ENCODE peak calls at places on chromosome 19, in seven cellular contexts. One of them, this sample, is unnamed.

GRCh38 chr19:8477889-8478288 is 24.6 kb downstream of the PRAM1 start:
- DNase-seq in astrocyte of the cerebellum: no peak
- DNase-seq in BJ: no peak
- DNase-seq in endothelial cell: no peak
- DNase-seq in uterus: no peak
- DNase-seq in GM12878: no peak
- DNase-seq in HepG2: no peak
- DNase-seq in this sample: no peak

GRCh38 chr19:49689133-49690072 is at the start of gene ADM5:
- DNase-seq in astrocyte of the cerebellum: no peak
- DNase-seq in uterus: no peak
- DNase-seq in endothelial cell: no peak
- DNase-seq in BJ: no peak
- DNase-seq in HepG2: no peak
- DNase-seq in GM12878: no peak
- DNase-seq in this sample: no peak

GRCh38 chr19:9913237-9914000 is 22.9 kb downstream of the OLFM2 start:
- DNase-seq in uterus: peak
- DNase-seq in BJ: no peak
- DNase-seq in GM12878: no peak
- DNase-seq in astrocyte of the cerebellum: no peak
- DNase-seq in endothelial cell: peak
- DNase-seq in HepG2: no peak
- DNase-seq in this sample: no peak

GRCh38 chr19:8517551-8518442 is 3.8 kb upstream of the ZNF414 start:
- DNase-seq in GM12878: no peak
- DNase-seq in BJ: no peak
- DNase-seq in endothelial cell: no peak
- DNase-seq in uterus: no peak
- DNase-seq in astrocyte of the cerebellum: no peak
- DNase-seq in HepG2: no peak
- DNase-seq in this sample: no peak

GRCh38 chr19:33497778-33498175 is 23.8 kb downstream of the PEPD start:
- DNase-seq in endothelial cell: no peak
- DNase-seq in BJ: no peak
- DNase-seq in HepG2: no peak
- DNase-seq in astrocyte of the cerebellum: no peak
- DNase-seq in GM12878: no peak
- DNase-seq in uterus: no peak
- DNase-seq in this sample: no peak

GRCh38 chr19:21483589-21484170 is 21.7 kb upstream of the ZNF429 start:
- DNase-seq in uterus: peak
- DNase-seq in endothelial cell: peak
- DNase-seq in astrocyte of the cerebellum: no peak
- DNase-seq in BJ: no peak
- DNase-seq in HepG2: no peak
- DNase-seq in GM12878: no peak
- DNase-seq in this sample: peak

GRCh38 chr19:47155141-47155540 is 24.5 kb downstream of the SAE1 start:
- DNase-seq in astrocyte of the cerebellum: no peak
- DNase-seq in HepG2: no peak
- DNase-seq in GM12878: no peak
- DNase-seq in uterus: peak
- DNase-seq in endothelial cell: no peak
- DNase-seq in BJ: no peak
- DNase-seq in this sample: no peak

GRCh38 chr19:14731200-14731599 is 41.4 kb downstream of the ZNF333 start:
- DNase-seq in GM12878: no peak
- DNase-seq in HepG2: peak
- DNase-seq in astrocyte of the cerebellum: no peak
- DNase-seq in uterus: no peak
- DNase-seq in BJ: no peak
- DNase-seq in endothelial cell: no peak
- DNase-seq in this sample: no peak

GRCh38 chr19:13931582-13932378 is 6.4 kb downstream of the PODNL1 start:
- DNase-seq in HepG2: no peak
- DNase-seq in astrocyte of the cerebellum: no peak
- DNase-seq in GM12878: no peak
- DNase-seq in endothelial cell: no peak
- DNase-seq in BJ: no peak
- DNase-seq in uterus: no peak
- DNase-seq in this sample: no peak

GRCh38 chr19:38564981-38565685 is 52.6 kb downstream of the MAP4K1 start:
- DNase-seq in uterus: no peak
- DNase-seq in HepG2: no peak
- DNase-seq in GM12878: no peak
- DNase-seq in BJ: no peak
- DNase-seq in endothelial cell: no peak
- DNase-seq in astrocyte of the cerebellum: no peak
- DNase-seq in this sample: no peak

GRCh38 chr19:58374200-58374599 is 6.6 kb downstream of the ZNF837 start:
- DNase-seq in endothelial cell: no peak
- DNase-seq in BJ: no peak
- DNase-seq in GM12878: no peak
- DNase-seq in HepG2: no peak
- DNase-seq in uterus: no peak
- DNase-seq in astrocyte of the cerebellum: no peak
- DNase-seq in this sample: no peak

GRCh38 chr19:46847528-46847927 is 3.1 kb downstream of the AP2S1 start:
- DNase-seq in uterus: no peak
- DNase-seq in GM12878: no peak
- DNase-seq in endothelial cell: no peak
- DNase-seq in HepG2: no peak
- DNase-seq in BJ: no peak
- DNase-seq in astrocyte of the cerebellum: no peak
- DNase-seq in this sample: no peak

GRCh38 chr19:10390652-10391286 is 10.4 kb upstream of the TYK2 start:
- DNase-seq in BJ: no peak
- DNase-seq in HepG2: peak
- DNase-seq in GM12878: no peak
- DNase-seq in astrocyte of the cerebellum: peak
- DNase-seq in uterus: peak
- DNase-seq in endothelial cell: peak
- DNase-seq in this sample: peak

GRCh38 chr19:35249146-35249847 is 495 bp downstream of the LSR start:
- DNase-seq in GM12878: no peak
- DNase-seq in HepG2: no peak
- DNase-seq in endothelial cell: no peak
- DNase-seq in astrocyte of the cerebellum: no peak
- DNase-seq in uterus: no peak
- DNase-seq in BJ: no peak
- DNase-seq in this sample: no peak

GRCh38 chr19:14116918-14117578 is 514 bp downstream of the PRKACA start:
- DNase-seq in HepG2: no peak
- DNase-seq in astrocyte of the cerebellum: no peak
- DNase-seq in endothelial cell: no peak
- DNase-seq in uterus: peak
- DNase-seq in GM12878: no peak
- DNase-seq in BJ: no peak
- DNase-seq in this sample: no peak

GRCh38 chr19:47257411-47258169 is 1.3 kb downstream of the CCDC9 start:
- DNase-seq in HepG2: no peak
- DNase-seq in BJ: no peak
- DNase-seq in endothelial cell: no peak
- DNase-seq in GM12878: no peak
- DNase-seq in uterus: peak
- DNase-seq in astrocyte of the cerebellum: no peak
- DNase-seq in this sample: no peak

GRCh38 chr19:51468545-51468920 is 9.8 kb upstream of the CEACAM18 start:
- DNase-seq in HepG2: no peak
- DNase-seq in astrocyte of the cerebellum: no peak
- DNase-seq in uterus: no peak
- DNase-seq in GM12878: no peak
- DNase-seq in BJ: no peak
- DNase-seq in endothelial cell: no peak
- DNase-seq in this sample: no peak

GRCh38 chr19:42069619-42070293 is at the start of gene GRIK5:
- DNase-seq in astrocyte of the cerebellum: no peak
- DNase-seq in HepG2: no peak
- DNase-seq in GM12878: no peak
- DNase-seq in uterus: no peak
- DNase-seq in endothelial cell: peak
- DNase-seq in BJ: no peak
- DNase-seq in this sample: no peak

GRCh38 chr19:55653651-55654322 is 1.0 kb upstream of the U2AF2 start:
- DNase-seq in GM12878: peak
- DNase-seq in endothelial cell: peak
- DNase-seq in uterus: peak
- DNase-seq in HepG2: peak
- DNase-seq in BJ: peak
- DNase-seq in astrocyte of the cerebellum: peak
- DNase-seq in this sample: peak

GRCh38 chr19:55652311-55653078 is 2.3 kb upstream of the U2AF2 start:
- DNase-seq in HepG2: no peak
- DNase-seq in astrocyte of the cerebellum: no peak
- DNase-seq in BJ: no peak
- DNase-seq in uterus: no peak
- DNase-seq in GM12878: no peak
- DNase-seq in endothelial cell: peak
- DNase-seq in this sample: no peak

GRCh38 chr19:55654833-55655647 is at the start of gene U2AF2:
- DNase-seq in GM12878: no peak
- DNase-seq in HepG2: peak
- DNase-seq in uterus: peak
- DNase-seq in endothelial cell: peak
- DNase-seq in astrocyte of the cerebellum: peak
- DNase-seq in BJ: peak
- DNase-seq in this sample: peak

GRCh38 chr19:55655648-55656040 is 809 bp downstream of the U2AF2 start:
- DNase-seq in uterus: no peak
- DNase-seq in BJ: no peak
- DNase-seq in astrocyte of the cerebellum: no peak
- DNase-seq in HepG2: no peak
- DNase-seq in GM12878: no peak
- DNase-seq in endothelial cell: no peak
- DNase-seq in this sample: no peak

GRCh38 chr19:55654323-55654832 is 457 bp upstream of the U2AF2 start:
- DNase-seq in BJ: peak
- DNase-seq in GM12878: peak
- DNase-seq in endothelial cell: peak
- DNase-seq in uterus: peak
- DNase-seq in astrocyte of the cerebellum: peak
- DNase-seq in HepG2: peak
- DNase-seq in this sample: peak
- TF ChIP-seq CTCF in BJ: no peak
- TF ChIP-seq CTCF in GM12878: no peak
- TF ChIP-seq CTCF in endothelial cell: no peak
- TF ChIP-seq CTCF in uterus: no peak
- TF ChIP-seq CTCF in astrocyte of the cerebellum: no peak
- TF ChIP-seq CTCF in HepG2: no peak
- TF ChIP-seq CTCF in this sample: no peak

DNA sequence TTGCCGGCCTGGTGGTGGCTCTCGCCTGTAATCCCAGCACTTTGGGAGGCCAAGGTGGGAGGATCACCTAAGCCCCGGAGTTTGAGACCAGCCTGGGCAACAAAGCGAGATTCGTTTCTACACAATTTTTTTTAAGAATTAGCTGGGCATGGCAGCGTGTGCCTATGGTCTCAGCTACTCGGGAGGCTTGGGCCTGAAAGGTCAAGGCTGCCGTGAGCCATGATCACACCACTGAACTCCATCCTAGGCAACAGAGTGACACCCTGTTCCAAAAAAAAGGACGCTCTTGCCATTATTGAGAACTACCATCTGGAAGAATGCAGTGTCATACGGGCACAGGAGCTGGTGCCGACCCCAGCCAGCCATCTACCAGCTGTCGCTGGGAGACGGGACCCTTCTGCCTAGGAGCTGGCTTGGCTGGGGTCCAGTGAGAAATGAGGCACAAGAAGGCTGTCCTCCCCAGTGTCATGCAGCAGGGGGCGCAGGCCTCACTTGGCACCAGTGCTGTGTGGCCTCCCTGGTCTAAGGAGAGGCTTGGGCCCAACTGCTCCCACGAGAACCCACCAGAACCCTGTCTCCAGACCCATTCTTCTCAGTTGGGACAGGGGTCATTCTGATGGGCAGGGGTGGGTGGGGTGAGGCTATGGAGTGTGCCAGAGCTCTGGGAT is 12.2 kb upstream of the RELB start:
- DNase-seq in HepG2: peak
- DNase-seq in uterus: peak
- DNase-seq in astrocyte of the cerebellum: peak
- DNase-seq in GM12878: no peak
- DNase-seq in BJ: no peak
- DNase-seq in endothelial cell: peak
- DNase-seq in this sample: peak
- TF ChIP-seq CTCF in HepG2: peak
- TF ChIP-seq CTCF in uterus: peak
- TF ChIP-seq CTCF in astrocyte of the cerebellum: peak
- TF ChIP-seq CTCF in GM12878: peak
- TF ChIP-seq CTCF in BJ: peak
- TF ChIP-seq CTCF in endothelial cell: peak
- TF ChIP-seq CTCF in this sample: peak

GRCh38 chr19:45638930-45639729 is at the start of gene EML2:
- DNase-seq in endothelial cell: peak
- DNase-seq in astrocyte of the cerebellum: no peak
- DNase-seq in BJ: no peak
- DNase-seq in uterus: peak
- DNase-seq in GM12878: no peak
- DNase-seq in HepG2: peak
- DNase-seq in this sample: no peak
- TF ChIP-seq CTCF in endothelial cell: no peak
- TF ChIP-seq CTCF in astrocyte of the cerebellum: peak
- TF ChIP-seq CTCF in BJ: peak
- TF ChIP-seq CTCF in uterus: no peak
- TF ChIP-seq CTCF in GM12878: peak
- TF ChIP-seq CTCF in HepG2: peak
- TF ChIP-seq CTCF in this sample: peak

GRCh38 chr19:18282021-18282787 is 782 bp upstream of the JUND start:
- DNase-seq in endothelial cell: no peak
- DNase-seq in HepG2: peak
- DNase-seq in astrocyte of the cerebellum: no peak
- DNase-seq in uterus: no peak
- DNase-seq in GM12878: no peak
- DNase-seq in BJ: no peak
- DNase-seq in this sample: peak
- TF ChIP-seq CTCF in endothelial cell: no peak
- TF ChIP-seq CTCF in HepG2: no peak
- TF ChIP-seq CTCF in astrocyte of the cerebellum: no peak
- TF ChIP-seq CTCF in uterus: peak
- TF ChIP-seq CTCF in GM12878: peak
- TF ChIP-seq CTCF in BJ: peak
- TF ChIP-seq CTCF in this sample: peak

This sample was measured in HFFc6.